ENCODE peak calls at places on chromosomes 4 and X, in four cellular contexts. D is tibial nerve, H is spleen, S is psoas muscle. U is an unnamed sample. For H3K9me3, the result is how much of the 10 kb centered on the place peaks cover.

GRCh38 chr4:100949350-100949935 is 397.9 kb downstream of the PPP3CA start:
- DNase-seq in D (no peak), H (no peak), S (no peak), U (no peak)

GRCh38 chrX:123962006-123962485 is 540 bp downstream of the STAG2 start:
- DNase-seq in D (no peak), H (no peak), S (no peak), U (no peak)

GRCh38 chr4:140893939-140894338 is 137.8 kb upstream of the TBC1D9 start:
- DNase-seq in D (no peak), H (no peak), S (no peak), U (no peak)

GRCh38 chrX:56733459-56734046 is 4.5 kb downstream of the NBDY start:
- DNase-seq in D (peak), H (no peak), S (no peak), U (peak)

GRCh38 chr4:151948351-151949016 is 187.7 kb upstream of the GATB start:
- DNase-seq in D (no peak), H (no peak), S (no peak), U (no peak)

GRCh38 chrX:35340451-35340850 is 397.9 kb downstream of the FAM47B start:
- DNase-seq in D (no peak), H (no peak), S (no peak), U (no peak)

GRCh38 chr4:111814961-111815360 is 330.3 kb upstream of the FAM241A start:
- DNase-seq in D (no peak), H (no peak), S (no peak), U (peak)

GRCh38 chrX:21374994-21375794 is 976 bp downstream of the CNKSR2 start:
- DNase-seq in D (no peak), H (peak), S (peak), U (peak)

GRCh38 chrX:16123222-16123786 is at the start of gene GRPR:
- DNase-seq in D (peak), H (peak), S (peak), U (peak)

GRCh38 chr4:98851806-98852205 is 77.1 kb downstream of the EIF4E start:
- DNase-seq in D (no peak), H (no peak), S (no peak), U (no peak)

GRCh38 chr4:12926189-12927066 is 557.7 kb downstream of the RAB28 start:
- DNase-seq in D (no peak), H (no peak), S (no peak), U (no peak)

GRCh38 chr4:113411496-113411938 is 350.0 kb downstream of the CAMK2D start:
- DNase-seq in D (peak), H (no peak), S (no peak), U (no peak)

GRCh38 chr4:3059896-3060295 is 14.4 kb downstream of the HTT-AS start:
- DNase-seq in D (no peak), H (no peak), S (no peak), U (no peak)

GRCh38 chr4:145179201-145179860 is 1.1 kb downstream of the OTUD4 start:
- DNase-seq in D (peak), H (peak), S (peak), U (peak)

GRCh38 chr4:126777649-126778048 is 855.1 kb upstream of the INTU start:
- DNase-seq in D (no peak), H (no peak), S (no peak), U (no peak)

GRCh38 chr4:36734296-36734695 is 452.9 kb downstream of the DTHD1 start:
- DNase-seq in D (no peak), H (no peak), S (no peak), U (no peak)

GRCh38 chr4:188780686-188781085 is 641.4 kb downstream of the TRIML1 start:
- DNase-seq in D (no peak), H (no peak), S (no peak), U (no peak)

GRCh38 chrX:103236296-103236695 is 18.7 kb downstream of the TCEAL8 start:
- DNase-seq in D (no peak), H (no peak), S (no peak), U (no peak)

GRCh38 chr4:170988446-170988845 is 824.8 kb upstream of the GALNTL6 start:
- DNase-seq in D (no peak), H (no peak), S (no peak), U (no peak)

GRCh38 chr4:89358935-89359364 is 51.4 kb upstream of the GPRIN3 start:
- DNase-seq in D (no peak), H (no peak), S (no peak), U (no peak)

GRCh38 chr4:91362125-91362524 is 941.6 kb upstream of the GRID2 start:
- DNase-seq in D (no peak), H (no peak), S (no peak), U (no peak)

GRCh38 chr4:133483600-133484246 is 334.6 kb downstream of the PCDH10 start:
- DNase-seq in D (no peak), H (no peak), S (no peak), U (peak)

GRCh38 chrX:41716767-41717473 is 7.1 kb upstream of the GPR82 start:
- DNase-seq in D (no peak), H (no peak), S (no peak), U (no peak)
- H3K9me3 ChIP-seq in D (under half), H (under half), S (under half), U (under half)

DNA sequence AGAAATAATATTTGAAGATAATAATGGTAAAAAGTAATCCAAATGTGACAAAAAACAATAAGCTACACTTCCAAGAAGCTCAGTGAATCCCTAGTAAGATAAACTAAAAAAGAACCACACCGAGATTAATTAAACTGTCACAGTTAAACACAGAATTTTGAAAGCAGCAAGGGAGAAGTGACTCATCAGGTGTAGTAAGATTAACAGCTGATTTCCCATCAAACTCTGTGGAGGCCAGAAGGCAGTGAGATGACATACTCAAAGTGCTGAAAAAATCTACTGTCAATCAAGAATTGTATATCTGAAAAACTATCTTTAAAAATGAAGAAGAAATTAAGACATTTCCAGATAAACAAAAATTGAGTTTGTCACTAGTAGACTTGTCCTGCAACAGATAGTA is 35.3 kb downstream of the STK32B start:
- DNase-seq in D (no peak), H (no peak), S (no peak), U (no peak)
- H3K9me3 ChIP-seq in D (under half), H (under half), S (under half), U (under half)

GRCh38 chr4:160021870-160022269 is 919.0 kb downstream of the RAPGEF2 start:
- DNase-seq in D (no peak), H (no peak), S (no peak), U (no peak)

GRCh38 chr4:160020804-160021203 is 917.9 kb downstream of the RAPGEF2 start:
- DNase-seq in D (no peak), H (no peak), S (no peak), U (no peak)

DNA sequence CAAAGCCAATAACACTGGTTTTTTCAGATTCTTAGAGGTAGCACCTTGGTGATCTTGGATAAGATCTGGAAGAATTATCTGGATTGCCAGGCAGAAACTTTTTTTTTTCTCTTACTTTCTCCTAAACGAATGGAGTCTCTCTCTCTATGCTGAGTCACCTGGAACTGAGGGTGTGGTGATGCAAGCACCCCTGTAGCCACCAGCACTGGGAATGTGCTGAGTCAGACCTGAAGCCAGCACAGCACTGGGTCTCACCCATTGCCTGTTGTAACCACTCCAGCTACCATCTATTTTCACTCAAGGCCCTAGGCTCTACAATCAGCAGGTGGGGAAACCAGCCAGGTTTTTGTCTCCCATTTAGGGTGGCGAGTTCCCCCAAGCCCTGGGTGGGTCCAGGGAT is 923.8 kb downstream of the RAPGEF2 start:
- DNase-seq in D (no peak), H (no peak), S (no peak), U (no peak)
- H3K9me3 ChIP-seq in D (under half), H (under half), S (under half), U (under half)

GRCh38 chr4:44965446-44966095 is 239.2 kb upstream of the GNPDA2 start:
- DNase-seq in D (no peak), H (no peak), S (no peak), U (no peak)

DNA sequence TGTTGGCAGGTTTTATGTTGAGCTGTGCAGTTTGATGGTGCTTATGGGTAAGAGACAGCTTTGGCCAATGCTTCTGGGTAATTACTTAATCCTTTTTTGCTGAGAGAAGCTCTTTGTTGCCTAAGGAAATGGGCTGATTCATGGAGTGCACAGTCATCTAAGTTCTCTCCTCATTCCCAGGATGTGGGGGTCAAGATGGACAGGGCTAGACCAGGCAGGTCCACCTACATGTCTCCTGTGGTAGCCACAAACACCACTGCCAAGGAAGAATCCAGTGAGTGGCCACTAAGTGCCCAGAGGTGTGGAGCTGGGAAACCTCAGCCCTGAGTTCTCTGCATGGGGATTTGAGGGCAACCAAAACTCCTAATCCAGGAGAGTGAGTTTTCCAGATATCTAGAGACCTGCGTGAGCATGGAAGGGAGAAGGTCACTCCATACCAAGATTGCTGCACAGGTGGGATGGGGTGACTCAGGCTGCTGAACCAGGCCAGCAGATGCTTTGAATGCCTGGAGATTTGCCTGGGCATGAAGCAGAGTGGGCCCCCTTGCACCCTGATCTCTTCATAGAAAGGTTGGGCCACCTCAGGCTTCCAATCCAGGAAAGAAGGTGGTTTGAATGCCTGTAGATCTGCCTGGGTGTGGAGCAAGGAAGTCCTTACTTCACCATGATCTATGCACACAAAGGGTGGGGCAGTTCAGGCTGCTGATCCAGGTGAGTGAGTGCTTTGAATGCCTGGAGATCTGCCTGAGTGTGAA is 234.8 kb upstream of the GNPDA2 start:
- DNase-seq in D (no peak), H (no peak), S (no peak), U (no peak)
- H3K9me3 ChIP-seq in D (under half), H (under half), S (under half), U (under half)

GRCh38 chr4:168019019-168019651 is 73.2 kb upstream of the ANXA10 start:
- DNase-seq in D (no peak), H (no peak), S (no peak), U (no peak)
- H3K9me3 ChIP-seq in D (under half), H (under half), S (under half), U (under half)

DNA sequence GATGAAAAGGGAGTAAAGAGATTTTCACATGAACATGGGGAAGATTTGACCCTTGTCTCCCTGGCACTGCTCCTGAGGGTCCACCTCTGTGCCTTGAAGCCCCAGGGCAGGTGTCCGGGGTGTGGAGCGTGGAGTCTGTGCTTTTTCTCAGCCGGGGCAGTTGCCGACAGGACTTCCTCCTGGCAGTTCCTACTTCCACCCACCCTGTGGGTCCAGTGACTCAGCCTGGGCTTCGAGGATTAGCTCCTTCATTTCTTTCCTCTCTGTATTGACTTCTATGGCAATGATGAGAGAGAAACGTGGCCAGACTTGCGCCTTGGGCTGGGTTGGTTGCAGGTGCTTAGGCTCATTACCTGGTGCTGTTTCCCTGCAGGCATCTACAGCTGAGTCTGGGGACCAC is 35.9 kb upstream of the CLCN4 start:
- DNase-seq in D (no peak), H (no peak), S (no peak), U (no peak)
- H3K9me3 ChIP-seq in D (under half), H (under half), S (under half), U (under half)

GRCh38 chr4:1208266-1208961 is 36.0 kb upstream of the SPON2 start:
- DNase-seq in D (no peak), H (peak), S (peak), U (peak)

GRCh38 chr4:1207603-1208265 is 35.4 kb upstream of the SPON2 start:
- DNase-seq in D (no peak), H (peak), S (peak), U (peak)

GRCh38 chr4:1206299-1207156 is 34.1 kb upstream of the SPON2 start:
- DNase-seq in D (no peak), H (peak), S (peak), U (peak)

GRCh38 chr4:1205641-1206298 is 33.4 kb upstream of the SPON2 start:
- DNase-seq in D (no peak), H (peak), S (no peak), U (peak)

DNA sequence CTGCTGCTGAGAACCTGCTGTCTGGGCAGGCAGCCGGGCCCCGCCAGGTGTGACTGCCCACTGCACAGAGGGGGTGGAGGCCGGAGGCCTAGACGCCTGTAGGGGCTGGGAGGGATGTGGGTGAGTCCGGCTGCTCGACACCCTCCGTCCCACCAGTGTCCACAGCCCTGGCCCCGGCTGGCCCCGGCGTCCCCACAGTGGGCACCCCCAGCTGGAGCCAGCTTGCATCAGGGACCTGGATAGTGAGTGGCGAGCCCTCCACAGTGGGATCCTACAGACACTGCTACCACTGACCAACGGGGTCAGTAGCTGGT is 34.7 kb upstream of the SPON2 start:
- DNase-seq in D (no peak), H (no peak), S (peak), U (no peak)
- H3K9me3 ChIP-seq in D (under half), H (under half), S (under half), U (under half)

GRCh38 chrX:78543281-78543680 is 115.8 kb downstream of the RTL3 start:
- DNase-seq in D (no peak), H (no peak), S (no peak), U (no peak)
- H3K9me3 ChIP-seq in D (under half), H (under half), S (under half), U (under half)

GRCh38 chr4:79842162-79842561 is 230.9 kb downstream of the ANTXR2 start:
- DNase-seq in D (no peak), H (no peak), S (no peak), U (no peak)
- H3K9me3 ChIP-seq in D (under half), H (under half), S (under half), U (under half)

U was measured in WERI-Rb-1.